ENCODE peak calls at places on chromosomes 1 and 21, in four cellular contexts. Y is WTC11, Z is K562, X is GM12878. J is an unnamed sample.
A peak's percentile ranks its signal among the peaks of the same experiment; 100 is the strongest.

GRCh38 chr1:76110662-76111061 is 36.1 kb downstream of the ST6GALNAC3 start:
- DNase-seq in Y (no peak), Z (no peak), X (no peak), J (no peak)

GRCh38 chr21:27047331-27048314 is 80.7 kb upstream of the ADAMTS5 start:
- DNase-seq in Y (no peak), Z (no peak), X (no peak), J (no peak)

GRCh38 chr1:209884665-209885117 is 53.3 kb upstream of the SYT14 start:
- DNase-seq in Y (no peak), Z (peak; percentile 75), X (peak; percentile 11), J (no peak)

GRCh38 chr1:25837253-25837875 is 17.6 kb downstream of the MTFR1L start:
- DNase-seq in Y (no peak), Z (no peak), X (no peak), J (no peak)

GRCh38 chr1:47324682-47325081 is 8.9 kb upstream of the CMPK1 start:
- DNase-seq in Y (no peak), Z (peak; percentile 14), X (no peak), J (no peak)

GRCh38 chr1:217039926-217040325 is 316.7 kb upstream of the ESRRG start:
- DNase-seq in Y (no peak), Z (no peak), X (no peak), J (no peak)

GRCh38 chr1:48092401-48092800 is 95.2 kb upstream of the TRABD2B start:
- DNase-seq in Y (no peak), Z (no peak), X (no peak), J (no peak)

GRCh38 chr1:116820362-116820761 is 66.1 kb downstream of the CD2 start:
- DNase-seq in Y (no peak), Z (no peak), X (no peak), J (no peak)

GRCh38 chr1:56223962-56224361 is 355.4 kb downstream of the PLPP3 start:
- DNase-seq in Y (no peak), Z (no peak), X (no peak), J (no peak)

GRCh38 chr21:44874240-44874496 is 678 bp upstream of the PTTG1IP start:
- DNase-seq in Y (no peak), Z (no peak), X (no peak), J (peak; percentile 45)

GRCh38 chr1:218878369-218878768 is 295.3 kb upstream of the LYPLAL1 start:
- DNase-seq in Y (no peak), Z (no peak), X (no peak), J (no peak)

GRCh38 chr1:46642091-46642680 is 25.6 kb upstream of the MOB3C start:
- DNase-seq in Y (no peak), Z (no peak), X (no peak), J (no peak)

GRCh38 chr1:67752306-67752705 is 67.3 kb downstream of the GADD45A start:
- DNase-seq in Y (no peak), Z (no peak), X (no peak), J (no peak)

GRCh38 chr1:208189183-208189582 is 55.0 kb downstream of the PLXNA2 start:
- DNase-seq in Y (no peak), Z (peak; percentile 52), X (peak; percentile 46), J (no peak)

GRCh38 chr1:201754353-201754752 is 74.6 kb upstream of the IPO9 start:
- DNase-seq in Y (no peak), Z (no peak), X (no peak), J (no peak)

GRCh38 chr1:203592156-203592555 is 34.5 kb upstream of the ATP2B4 start:
- DNase-seq in Y (peak; percentile 56), Z (no peak), X (no peak), J (no peak)

GRCh38 chr1:3504823-3505155 is 50.3 kb downstream of the ARHGEF16 start:
- DNase-seq in Y (no peak), Z (no peak), X (no peak), J (no peak)

GRCh38 chr21:42317341-42317741 is 2.1 kb upstream of the TFF3 start:
- DNase-seq in Y (no peak), Z (no peak), X (no peak), J (no peak)

GRCh38 chr1:36764796-36765195 is 269.5 kb downstream of the GRIK3 start:
- DNase-seq in Y (no peak), Z (no peak), X (no peak), J (peak; percentile 42)

DNA sequence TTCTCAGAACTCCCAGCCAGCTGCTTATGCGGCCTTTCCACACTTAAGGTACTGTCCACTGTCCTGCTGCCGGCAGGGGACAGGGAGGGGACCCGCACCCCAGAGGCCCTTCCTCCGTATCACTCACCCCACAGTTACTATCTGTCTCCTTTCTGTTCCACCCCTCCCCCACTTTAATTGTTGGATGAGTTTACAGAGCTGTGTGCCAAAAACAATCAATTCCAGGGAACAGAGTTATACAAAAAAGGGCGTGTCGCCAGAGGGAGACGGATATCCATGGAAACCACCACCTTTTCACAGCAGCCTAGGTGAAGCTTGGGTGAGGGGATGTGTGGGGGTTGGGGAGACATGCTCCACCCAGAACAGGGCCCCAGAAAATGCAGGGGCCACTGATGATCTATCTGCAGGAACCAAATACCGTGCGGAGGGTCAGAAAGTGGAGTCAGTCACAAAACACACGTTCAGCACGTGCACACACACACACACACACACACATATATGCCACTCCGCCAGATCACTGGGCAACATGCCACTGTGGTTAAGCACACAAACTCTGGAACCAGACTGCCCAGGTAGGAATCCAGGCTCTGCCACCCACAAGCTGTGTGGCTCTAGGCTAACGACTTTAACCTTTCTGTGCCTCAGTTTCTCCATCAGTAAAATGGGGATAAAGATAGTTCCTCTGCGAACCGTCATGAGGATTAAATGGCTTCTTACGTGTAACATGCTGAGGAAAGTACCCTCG is 30.5 kb downstream of the CASZ1 start:
- DNase-seq in Y (no peak), Z (no peak), X (no peak), J (no peak)
- TF ChIP-seq USF1 in Y (no peak), Z (no peak), X (no peak), J (no peak)

GRCh38 chr1:27332536-27333281 is 9.1 kb upstream of the SYTL1 start:
- DNase-seq in Y (peak; percentile 80), Z (peak; percentile 76), X (no peak), J (peak; percentile 87)
- TF ChIP-seq USF1 in Y (no peak), Z (no peak), X (no peak), J (no peak)

GRCh38 chr1:162838863-162839262 is 22.1 kb downstream of the CCDC190 start:
- DNase-seq in Y (no peak), Z (no peak), X (no peak), J (no peak)

GRCh38 chr1:162844153-162844552 is 16.8 kb downstream of the CCDC190 start:
- DNase-seq in Y (no peak), Z (no peak), X (no peak), J (no peak)

GRCh38 chr1:162835157-162835899 is 25.6 kb downstream of the CCDC190 start:
- DNase-seq in Y (no peak), Z (no peak), X (peak; percentile 61), J (no peak)

GRCh38 chr1:162840256-162840839 is 20.6 kb downstream of the CCDC190 start:
- DNase-seq in Y (no peak), Z (no peak), X (no peak), J (no peak)
- TF ChIP-seq USF1 in Y (no peak), Z (no peak), X (no peak), J (no peak)

GRCh38 chr1:226977288-226977972 is 37.3 kb downstream of the COQ8A start:
- DNase-seq in Y (no peak), Z (no peak), X (no peak), J (no peak)
- TF ChIP-seq USF1 in Y (no peak), Z (no peak), X (no peak), J (no peak)

GRCh38 chr1:30679976-30680305 is 43.4 kb downstream of the MATN1 start:
- DNase-seq in Y (no peak), Z (no peak), X (no peak), J (no peak)
- TF ChIP-seq USF1 in Y (no peak), Z (no peak), X (no peak), J (no peak)

GRCh38 chr1:16230744-16231143 is 6.2 kb downstream of the CPLANE2 start:
- DNase-seq in Y (no peak), Z (no peak), X (no peak), J (no peak)

GRCh38 chr1:16224472-16224871 is 12.0 kb upstream of the ARHGEF19 start:
- DNase-seq in Y (no peak), Z (no peak), X (no peak), J (no peak)

GRCh38 chr1:16229976-16230740 is 6.8 kb downstream of the CPLANE2 start:
- DNase-seq in Y (no peak), Z (no peak), X (no peak), J (no peak)

GRCh38 chr1:16226129-16226494 is 10.9 kb downstream of the CPLANE2 start:
- DNase-seq in Y (no peak), Z (no peak), X (no peak), J (no peak)

GRCh38 chr1:16226495-16227179 is 10.3 kb downstream of the CPLANE2 start:
- DNase-seq in Y (peak; percentile 91), Z (no peak), X (no peak), J (no peak)
- TF ChIP-seq USF1 in Y (no peak), Z (no peak), X (no peak), J (no peak)

GRCh38 chr1:85321237-85321964 is 45.0 kb upstream of the BCL10 start:
- DNase-seq in Y (no peak), Z (no peak), X (no peak), J (no peak)

GRCh38 chr1:85322655-85323054 is 46.2 kb upstream of the BCL10 start:
- DNase-seq in Y (no peak), Z (no peak), X (no peak), J (no peak)

GRCh38 chr1:85326381-85326780 is 49.9 kb upstream of the BCL10 start:
- DNase-seq in Y (no peak), Z (no peak), X (no peak), J (no peak)

GRCh38 chr1:85325920-85326319 is 49.5 kb upstream of the BCL10 start:
- DNase-seq in Y (no peak), Z (no peak), X (no peak), J (no peak)

GRCh38 chr1:85323770-85324169 is 47.3 kb upstream of the BCL10 start:
- DNase-seq in Y (no peak), Z (no peak), X (no peak), J (no peak)
- TF ChIP-seq USF1 in Y (no peak), Z (no peak), X (no peak), J (no peak)

GRCh38 chr1:206909167-206909882 is 12.1 kb downstream of the IL24 start:
- DNase-seq in Y (peak; percentile 76), Z (peak; percentile 43), X (no peak), J (peak; percentile 82)
- TF ChIP-seq USF1 in Y (no peak), Z (no peak), X (no peak), J (no peak)

DNA sequence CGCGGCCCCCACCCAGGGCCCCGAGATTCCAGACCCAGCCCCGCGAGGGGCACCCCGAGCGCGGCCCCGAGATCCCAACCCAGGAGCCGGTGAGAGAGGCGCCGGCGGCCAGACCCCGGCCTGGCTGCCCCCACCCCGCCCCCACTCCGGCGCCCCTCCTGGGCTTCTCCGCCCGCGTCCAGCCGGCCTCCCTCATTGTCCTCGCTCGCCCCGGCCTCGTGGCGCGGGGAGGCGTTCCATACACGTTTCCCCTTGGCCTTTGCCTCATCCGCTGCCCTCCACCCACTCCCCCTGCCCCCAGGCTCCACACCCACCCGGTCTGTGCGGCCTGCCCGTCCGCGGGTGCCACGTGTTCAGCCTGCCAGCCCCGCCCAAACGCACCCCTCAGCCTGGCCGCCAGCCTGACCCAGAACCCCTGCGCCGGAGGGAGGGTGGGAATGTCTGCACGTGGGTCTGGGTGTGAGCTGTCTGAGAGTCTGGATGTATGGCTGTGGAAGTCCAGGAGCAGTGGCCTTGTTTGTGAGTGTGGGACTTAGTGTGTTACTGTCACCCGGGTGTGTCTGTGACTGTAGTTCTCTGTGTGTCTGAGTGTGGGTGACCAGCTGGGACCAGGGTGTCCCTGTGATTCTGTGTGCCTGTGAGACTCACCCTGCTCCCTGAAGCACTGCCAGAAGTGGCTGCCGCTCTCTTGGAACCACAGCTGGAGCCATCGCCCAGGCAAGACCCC is 681 bp downstream of the B4GALT2 start:
- DNase-seq in Y (peak; percentile 49), Z (peak; percentile 73), X (no peak), J (peak; percentile 89)
- TF ChIP-seq USF1 in Y (peak; percentile 80), Z (peak; percentile 70), X (peak; percentile 65), J (peak; percentile 76)

J was measured in SK-N-SH.